ENCODE peak calls at places on chromosomes 13 and 19, in six cellular contexts. H is spleen, Z is mesothelial cell of epicardium, R is fibroblast of the aortic adventitia, N is PC-3, T is BE2C. K is an unnamed sample.
A peak's percentile ranks its signal among the peaks of the same experiment; 100 is the strongest.

GRCh38 chr13:114005206-114005720 is 31.4 kb upstream of the C13orf46 start:
- DNase-seq in T (peak; percentile 2), N (no peak), H (peak; percentile 61), Z (no peak), R (no peak), K (no peak)

GRCh38 chr19:2274937-2275535 is 6.9 kb downstream of the PEAK3 start:
- DNase-seq in H (peak; percentile 89), Z (no peak), T (peak; percentile 87), R (peak; percentile 64), N (peak; percentile 66), K (no peak)

GRCh38 chr19:53696951-53697350 is 65.2 kb downstream of the DPRX start:
- DNase-seq in Z (no peak), R (no peak), T (no peak), H (no peak), N (no peak), K (no peak)

GRCh38 chr19:17001603-17002183 is 24.9 kb downstream of the CPAMD8 start:
- DNase-seq in T (no peak), N (no peak), R (no peak), H (peak; percentile 84), Z (no peak), K (no peak)

GRCh38 chr13:36432106-36432544 is at the start of gene CCNA1:
- DNase-seq in N (peak; percentile 46), T (peak; percentile 58), R (no peak), H (peak; percentile 83), Z (peak; percentile 22), K (peak; percentile 24)

GRCh38 chr13:99217461-99218101 is 16.9 kb downstream of the UBAC2 start:
- DNase-seq in T (no peak), H (peak; percentile 81), N (no peak), Z (no peak), R (no peak), K (no peak)

GRCh38 chr13:28630864-28631263 is 28.1 kb upstream of the POMP start:
- DNase-seq in Z (no peak), R (no peak), T (no peak), N (no peak), H (no peak), K (no peak)

GRCh38 chr13:22740264-22740663 is 440.5 kb upstream of the SGCG start:
- DNase-seq in N (peak; percentile 3), Z (no peak), H (no peak), T (no peak), R (no peak), K (no peak)

GRCh38 chr13:20869540-20869939 is 33.0 kb downstream of the XPO4 start:
- DNase-seq in N (peak; percentile 16), H (no peak), Z (no peak), T (no peak), R (peak; percentile 53), K (no peak)

GRCh38 chr19:8050274-8051096 is 2.1 kb upstream of the CCL25 start:
- DNase-seq in N (peak; percentile 88), Z (peak; percentile 69), R (peak; percentile 45), H (peak; percentile 94), T (peak; percentile 96), K (peak; percentile 73)

GRCh38 chr19:6743714-6744380 is 4.4 kb downstream of the TRIP10 start:
- DNase-seq in H (no peak), R (no peak), T (no peak), Z (no peak), N (peak; percentile 47), K (no peak)

GRCh38 chr19:44684892-44685847 is 13.8 kb upstream of the CEACAM16 start:
- DNase-seq in H (no peak), Z (no peak), N (peak; percentile 82), R (peak; percentile 94), T (no peak), K (no peak)

GRCh38 chr13:45219938-45220375 is 19.1 kb upstream of the KCTD4 start:
- DNase-seq in T (no peak), R (peak; percentile 83), N (peak; percentile 93), H (no peak), Z (no peak), K (no peak)

GRCh38 chr13:74230984-74231443 is 96.8 kb upstream of the KLF12 start:
- DNase-seq in H (no peak), N (no peak), R (no peak), T (no peak), Z (no peak), K (no peak)

GRCh38 chr13:48505597-48506091 is 27.2 kb downstream of the RCBTB2 start:
- DNase-seq in N (no peak), Z (no peak), H (no peak), R (no peak), T (no peak), K (no peak)

GRCh38 chr13:104854007-104854406 is 1681.5 kb downstream of the EFNB2 start:
- DNase-seq in H (no peak), N (no peak), Z (no peak), R (no peak), T (no peak), K (no peak)

GRCh38 chr19:52942371-52943133 is 19.3 kb upstream of the ZNF888 start:
- DNase-seq in R (peak; percentile 73), T (peak; percentile 88), H (peak; percentile 99), Z (peak; percentile 85), N (peak; percentile 88), K (peak; percentile 93)

GRCh38 chr19:9329999-9330398 is 6.0 kb downstream of the ZNF559 start:
- DNase-seq in T (no peak), N (no peak), H (no peak), Z (no peak), R (no peak), K (no peak)

GRCh38 chr19:56301886-56302620 is 12.6 kb downstream of the ZSCAN5A start:
- DNase-seq in H (no peak), R (no peak), T (no peak), N (no peak), Z (no peak), K (no peak)

GRCh38 chr19:50418186-50419021 is at the start of gene SPIB:
- DNase-seq in H (peak; percentile 87), N (no peak), T (no peak), Z (no peak), R (no peak), K (no peak)

GRCh38 chr19:10292206-10292788 is 2.5 kb downstream of the ICAM5 start:
- DNase-seq in H (peak; percentile 91), R (peak; percentile 25), Z (peak; percentile 73), T (peak; percentile 85), N (peak; percentile 83), K (peak; percentile 60)

GRCh38 chr13:51234676-51235075 is 12.5 kb downstream of the FAM124A start:
- DNase-seq in Z (no peak), T (no peak), N (no peak), R (no peak), H (no peak), K (no peak)

GRCh38 chr19:11767633-11768133 is 883 bp downstream of the ZNF441 start:
- DNase-seq in N (peak; percentile 43), R (peak; percentile 38), H (peak; percentile 85), Z (no peak), T (peak; percentile 46), K (peak; percentile 41)

GRCh38 chr19:18119243-18120105 is 21.9 kb downstream of the MAST3 start:
- DNase-seq in H (peak; percentile 88), Z (no peak), R (no peak), T (no peak), N (no peak), K (no peak)

GRCh38 chr13:44218501-44219240 is 155.0 kb upstream of the SERP2 start:
- DNase-seq in N (peak; percentile 67), Z (no peak), T (no peak), R (peak; percentile 81), H (no peak), K (no peak)

GRCh38 chr19:35714601-35715354 is 3.0 kb upstream of the KMT2B start:
- DNase-seq in H (no peak), Z (no peak), N (no peak), R (no peak), T (no peak), K (no peak)

GRCh38 chr13:84843368-84843767 is 955.9 kb downstream of the SLITRK6 start:
- DNase-seq in H (no peak), Z (no peak), R (no peak), N (peak; percentile 32), T (no peak), K (no peak)

GRCh38 chr13:22455036-22455435 is 725.7 kb upstream of the SGCG start:
- DNase-seq in N (no peak), H (no peak), R (no peak), Z (no peak), T (no peak), K (no peak)

GRCh38 chr13:91647361-91647970 is 249.0 kb downstream of the GPC5 start:
- DNase-seq in R (peak; percentile 60), T (peak; percentile 61), N (peak; percentile 14), Z (no peak), H (no peak), K (peak; percentile 10)

GRCh38 chr13:65613004-65613403 is 1617.1 kb downstream of the PCDH9 start:
- DNase-seq in Z (no peak), R (no peak), H (no peak), N (peak; percentile 13), T (no peak), K (no peak)

GRCh38 chr13:89363144-89363543 is 1692.0 kb downstream of the SLITRK5 start:
- DNase-seq in H (no peak), T (no peak), N (no peak), R (no peak), Z (no peak), K (no peak)

GRCh38 chr13:89361909-89362308 is 1690.7 kb downstream of the SLITRK5 start:
- DNase-seq in N (peak; percentile 41), R (peak; percentile 4), T (no peak), H (no peak), Z (no peak), K (no peak)
- TF ChIP-seq CTCF in N (peak; percentile 53), R (no peak), T (peak; percentile 36), H (no peak), Z (no peak), K (no peak)

GRCh38 chr13:110645750-110646149 is 30.4 kb downstream of the NAXD start:
- DNase-seq in Z (no peak), T (no peak), R (no peak), N (no peak), H (peak; percentile 77), K (no peak)

GRCh38 chr13:110643324-110643723 is 28.0 kb downstream of the NAXD start:
- DNase-seq in R (no peak), H (peak; percentile 69), Z (no peak), N (no peak), T (no peak), K (no peak)

GRCh38 chr13:110643768-110644421 is 28.6 kb downstream of the NAXD start:
- DNase-seq in N (no peak), T (no peak), H (peak; percentile 63), R (no peak), Z (no peak), K (no peak)

GRCh38 chr13:110646442-110647364 is 31.4 kb downstream of the NAXD start:
- DNase-seq in N (no peak), T (no peak), Z (no peak), R (no peak), H (peak; percentile 76), K (no peak)

GRCh38 chr13:110644892-110645521 is 29.7 kb downstream of the NAXD start:
- DNase-seq in R (peak; percentile 54), T (peak; percentile 83), Z (no peak), H (peak; percentile 94), N (peak; percentile 29), K (peak; percentile 41)
- TF ChIP-seq CTCF in R (peak; percentile 26), T (peak; percentile 56), Z (no peak), H (peak; percentile 59), N (peak; percentile 34), K (peak; percentile 58)

GRCh38 chr19:15324791-15325519 is 7.4 kb downstream of the BRD4 start:
- DNase-seq in T (no peak), Z (no peak), H (peak; percentile 64), R (no peak), N (no peak), K (no peak)
- TF ChIP-seq CTCF in T (peak; percentile 12), Z (no peak), H (no peak), R (no peak), N (no peak), K (no peak)

GRCh38 chr19:41746593-41747227 is 8.6 kb upstream of the CEACAM6 start:
- DNase-seq in T (peak; percentile 45), Z (no peak), H (no peak), R (peak; percentile 57), N (peak; percentile 76), K (no peak)
- TF ChIP-seq CTCF in T (peak; percentile 63), Z (no peak), H (no peak), R (peak; percentile 59), N (peak; percentile 76), K (peak; percentile 11)

K was measured in progenitor cell of endocrine pancreas.